ENCODE peak calls at places on chromosome 21, in six cellular contexts. Z is IMR-90, C is endothelial cell of umbilical vein, M is pancreas, B is cardiac muscle cell, T is sigmoid colon. O is an unnamed sample.

GRCh38 chr21:33901421-33902288 is 13.9 kb downstream of the ATP5PO start:
- DNase-seq in Z (peak; percentile 67), C (peak; percentile 56), M (no peak), B (peak; percentile 65), T (peak; percentile 73), O (no peak)

GRCh38 chr21:35265170-35265877 is 216.2 kb upstream of the RUNX1 start:
- DNase-seq in Z (peak; percentile 79), C (peak; percentile 20), M (no peak), B (no peak), T (no peak), O (no peak)

GRCh38 chr21:37873655-37874054 is 42.6 kb downstream of the KCNJ6 start:
- DNase-seq in Z (peak; percentile 43), C (peak; percentile 5), M (no peak), B (no peak), T (no peak), O (no peak)

GRCh38 chr21:32861871-32862270 is 90.3 kb upstream of the PAXBP1 start:
- DNase-seq in Z (no peak), C (no peak), M (no peak), B (no peak), T (no peak), O (no peak)

GRCh38 chr21:34722684-34723300 is 54.0 kb downstream of the CLIC6 start:
- DNase-seq in Z (no peak), C (no peak), M (no peak), B (no peak), T (no peak), O (no peak)

GRCh38 chr21:14916676-14917141 is 148.1 kb downstream of the NRIP1 start:
- DNase-seq in Z (peak; percentile 66), C (no peak), M (no peak), B (peak; percentile 27), T (no peak), O (peak; percentile 58)

GRCh38 chr21:41243107-41243506 is 73.5 kb upstream of the FAM3B start:
- DNase-seq in Z (no peak), C (no peak), M (no peak), B (no peak), T (no peak), O (no peak)

GRCh38 chr21:27693376-27693775 is 726.5 kb upstream of the ADAMTS5 start:
- DNase-seq in Z (peak; percentile 73), C (no peak), M (no peak), B (no peak), T (no peak), O (peak; percentile 63)

GRCh38 chr21:20999567-21000169 is 1.5 kb downstream of the NCAM2 start:
- DNase-seq in Z (peak; percentile 49), C (peak; percentile 46), M (no peak), B (peak; percentile 65), T (no peak), O (no peak)

GRCh38 chr21:29075706-29076447 is 2.4 kb upstream of the CCT8 start:
- DNase-seq in Z (peak; percentile 35), C (no peak), M (no peak), B (no peak), T (no peak), O (no peak)

GRCh38 chr21:37868896-37869295 is 47.4 kb downstream of the KCNJ6 start:
- DNase-seq in Z (peak; percentile 67), C (no peak), M (no peak), B (no peak), T (no peak), O (no peak)

GRCh38 chr21:28538987-28539622 is 453.6 kb downstream of the LTN1 start:
- DNase-seq in Z (peak; percentile 96), C (peak; percentile 88), M (no peak), B (no peak), T (no peak), O (peak; percentile 79)

GRCh38 chr21:37655601-37656300 is 260.5 kb downstream of the KCNJ6 start:
- DNase-seq in Z (no peak), C (no peak), M (no peak), B (no peak), T (no peak), O (no peak)

GRCh38 chr21:33618407-33618806 is 23.1 kb downstream of the CRYZL1 start:
- DNase-seq in Z (no peak), C (no peak), M (no peak), B (no peak), T (no peak), O (no peak)

GRCh38 chr21:15327637-15328265 is 263.0 kb upstream of the NRIP1 start:
- DNase-seq in Z (no peak), C (no peak), M (no peak), B (no peak), T (no peak), O (no peak)

GRCh38 chr21:27505516-27505915 is 538.6 kb upstream of the ADAMTS5 start:
- DNase-seq in Z (peak; percentile 70), C (no peak), M (no peak), B (no peak), T (no peak), O (peak; percentile 58)

GRCh38 chr21:41290106-41290799 is 26.3 kb upstream of the FAM3B start:
- DNase-seq in Z (no peak), C (no peak), M (no peak), B (no peak), T (no peak), O (no peak)

GRCh38 chr21:27818847-27819246 is 852.0 kb upstream of the ADAMTS5 start:
- DNase-seq in Z (no peak), C (no peak), M (no peak), B (no peak), T (no peak), O (no peak)

GRCh38 chr21:18041012-18041411 is 203.6 kb upstream of the CHODL start:
- DNase-seq in Z (no peak), C (peak; percentile 59), M (no peak), B (peak; percentile 56), T (no peak), O (no peak)

GRCh38 chr21:25934130-25934529 is 199.4 kb downstream of the GABPA start:
- DNase-seq in Z (peak; percentile 52), C (no peak), M (no peak), B (no peak), T (no peak), O (no peak)

GRCh38 chr21:31943586-31943985 is 70.8 kb downstream of the HUNK start:
- DNase-seq in Z (no peak), C (no peak), M (no peak), B (no peak), T (no peak), O (no peak)

GRCh38 chr21:28375708-28376385 is 616.8 kb downstream of the LTN1 start:
- DNase-seq in Z (peak; percentile 77), C (peak; percentile 78), M (no peak), B (no peak), T (no peak), O (peak; percentile 65)

GRCh38 chr21:14401217-14401616 is 18.3 kb upstream of the HSPA13 start:
- DNase-seq in Z (no peak), C (no peak), M (no peak), B (no peak), T (no peak), O (no peak)

GRCh38 chr21:35924714-35925301 is 135.5 kb downstream of the SETD4 start:
- DNase-seq in Z (peak; percentile 96), C (peak; percentile 36), M (no peak), B (no peak), T (peak; percentile 76), O (peak; percentile 42)

GRCh38 chr21:36851121-36851520 is 115.3 kb downstream of the HLCS start:
- DNase-seq in Z (no peak), C (no peak), M (no peak), B (no peak), T (no peak), O (no peak)

GRCh38 chr21:26207021-26207420 is 36.5 kb upstream of the APP start:
- DNase-seq in Z (no peak), C (no peak), M (no peak), B (no peak), T (no peak), O (no peak)

DNA sequence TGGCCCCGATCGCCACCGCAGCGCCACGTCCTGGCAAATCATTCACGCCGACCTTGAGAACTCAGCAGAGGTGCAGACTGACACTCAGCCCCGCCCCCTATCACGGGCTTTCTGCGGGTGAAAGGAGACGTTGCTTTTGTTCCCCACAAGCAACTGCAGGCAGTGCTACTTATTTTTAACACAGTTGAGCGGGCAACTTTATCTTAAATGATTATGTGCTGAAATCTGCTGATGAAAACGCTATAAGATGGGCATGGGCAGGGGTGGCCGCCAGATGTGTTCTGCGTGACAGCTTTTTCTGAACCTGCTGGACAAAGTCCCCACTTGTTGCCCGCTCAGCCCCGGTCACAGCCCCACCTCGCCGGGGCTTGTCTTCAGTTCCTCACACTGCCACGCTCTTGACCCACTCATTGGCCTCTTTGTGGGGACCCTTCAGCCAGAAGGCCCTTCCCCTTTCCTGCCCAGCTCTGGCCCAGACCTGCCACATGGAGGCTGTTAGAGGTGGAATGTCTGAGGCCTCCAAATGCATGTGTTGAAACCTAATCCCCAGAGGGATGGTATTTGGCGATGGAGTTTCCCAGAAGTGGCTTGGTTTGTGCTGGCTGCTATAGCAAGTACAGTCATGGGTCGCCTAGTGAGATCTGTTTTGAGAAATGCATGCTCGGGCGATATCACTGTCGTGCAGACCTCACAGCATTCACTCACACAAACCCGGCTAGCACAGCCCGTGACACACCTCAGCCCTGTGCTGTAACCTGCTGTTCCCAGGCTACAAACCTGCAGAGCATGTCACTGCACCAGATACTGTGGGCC is 15.7 kb upstream of the PDXK start:
- DNase-seq in Z (peak; percentile 68), C (no peak), M (peak; percentile 52), B (peak; percentile 64), T (no peak), O (peak; percentile 60)
- H3K4me3 ChIP-seq in Z (no peak overlapping the region), C (no peak overlapping the region), M (no peak overlapping the region), B (no peak overlapping the region), T (no peak overlapping the region), O (no peak overlapping the region)

GRCh38 chr21:46326110-46326703 is 2.3 kb downstream of the PCNT start:
- DNase-seq in Z (no peak), C (no peak), M (no peak), B (no peak), T (no peak), O (no peak)
- H3K4me3 ChIP-seq in Z (no peak overlapping the region), C (no peak overlapping the region), M (no peak overlapping the region), B (no peak overlapping the region), T (no peak overlapping the region), O (no peak overlapping the region)

GRCh38 chr21:23452384-23453083 is 2154.7 kb downstream of the MRPL39 start:
- DNase-seq in Z (no peak), C (no peak), M (peak; percentile 4), B (peak; percentile 57), T (no peak), O (no peak)

GRCh38 chr21:23455676-23456075 is 2151.6 kb downstream of the MRPL39 start:
- DNase-seq in Z (no peak), C (no peak), M (no peak), B (no peak), T (no peak), O (no peak)
- H3K4me3 ChIP-seq in Z (no peak overlapping the region), C (no peak overlapping the region), M (no peak overlapping the region), B (no peak overlapping the region), T (no peak overlapping the region), O (no peak overlapping the region)

GRCh38 chr21:45590726-45591618 is 48.7 kb upstream of the SLC19A1 start:
- DNase-seq in Z (no peak), C (no peak), M (peak; percentile 34), B (no peak), T (peak; percentile 79), O (no peak)

GRCh38 chr21:45588861-45589491 is 46.7 kb upstream of the SLC19A1 start:
- DNase-seq in Z (no peak), C (no peak), M (no peak), B (no peak), T (no peak), O (no peak)

GRCh38 chr21:45590246-45590725 is 48.0 kb upstream of the SLC19A1 start:
- DNase-seq in Z (peak; percentile 19), C (peak; percentile 30), M (peak; percentile 61), B (peak; percentile 62), T (peak; percentile 87), O (no peak)

GRCh38 chr21:45588086-45588825 is 46.0 kb upstream of the SLC19A1 start:
- DNase-seq in Z (no peak), C (no peak), M (no peak), B (no peak), T (no peak), O (no peak)

GRCh38 chr21:45589686-45590245 is 47.5 kb upstream of the SLC19A1 start:
- DNase-seq in Z (no peak), C (no peak), M (no peak), B (no peak), T (peak; percentile 50), O (no peak)
- H3K4me3 ChIP-seq in Z (peak overlapping the region; percentile 44), C (peak overlapping the region; percentile 39), M (peak overlapping the region; percentile 51), B (no peak overlapping the region), T (peak overlapping the region; percentile 42), O (peak overlapping the region; percentile 51)

O was measured in AG04449.